ENCODE peak calls at places on chromosomes 4 and X, in four cellular contexts. E is fibroblast of lung, D is K562, N is H1. X is an unnamed sample.

GRCh38 chr4:26133840-26134239 is 187.0 kb upstream of the RBPJ start:
- DNase-seq in E (no peak), D (no peak), N (no peak), X (no peak)

GRCh38 chr4:524196-524595 is 25.2 kb downstream of the PIGG start:
- DNase-seq in E (no peak), D (no peak), N (no peak), X (no peak)

GRCh38 chr4:146381263-146381872 is 140.4 kb downstream of the SLC10A7 start:
- DNase-seq in E (no peak), D (no peak), N (no peak), X (no peak)

GRCh38 chr4:59904331-59904730 is 1295.8 kb upstream of the ADGRL3 start:
- DNase-seq in E (no peak), D (no peak), N (no peak), X (no peak)

GRCh38 chrX:68358679-68359078 is 74.6 kb downstream of the OPHN1 start:
- DNase-seq in E (peak), D (no peak), N (no peak), X (no peak)

GRCh38 chr4:55143858-55144257 is 18.5 kb upstream of the KDR start:
- DNase-seq in E (no peak), D (no peak), N (no peak), X (no peak)

GRCh38 chrX:97639526-97639925 is 755.8 kb downstream of the RPA4 start:
- DNase-seq in E (no peak), D (no peak), N (peak), X (peak)

GRCh38 chrX:69237228-69237627 is 72.0 kb upstream of the PJA1 start:
- DNase-seq in E (no peak), D (no peak), N (no peak), X (no peak)

GRCh38 chrX:53094584-53094908 is 604 bp downstream of the KANTR start:
- DNase-seq in E (no peak), D (no peak), N (no peak), X (no peak)

GRCh38 chr4:104989363-104989762 is 157.3 kb upstream of the TET2 start:
- DNase-seq in E (peak), D (no peak), N (no peak), X (no peak)

GRCh38 chr4:74612837-74613236 is 167.9 kb downstream of the AREG start:
- DNase-seq in E (peak), D (no peak), N (no peak), X (no peak)

GRCh38 chr4:110567266-110567665 is 55.6 kb downstream of the PITX2 start:
- DNase-seq in E (no peak), D (no peak), N (no peak), X (no peak)

GRCh38 chr4:2348786-2349185 is 69.7 kb downstream of the ZFYVE28 start:
- DNase-seq in E (no peak), D (no peak), N (no peak), X (no peak)

GRCh38 chr4:6594826-6595355 is 19.9 kb downstream of the MAN2B2 start:
- DNase-seq in E (no peak), D (no peak), N (no peak), X (no peak)

GRCh38 chr4:86367577-86367976 is 7.7 kb upstream of the MAPK10 start:
- DNase-seq in E (no peak), D (no peak), N (no peak), X (no peak)

GRCh38 chrX:115234220-115234557 is 293 bp upstream of the LRCH2 start:
- DNase-seq in E (peak), D (no peak), N (no peak), X (no peak)
- H3K9ac ChIP-seq in E (no peak), D (no peak), N (no peak), X (no peak)

DNA sequence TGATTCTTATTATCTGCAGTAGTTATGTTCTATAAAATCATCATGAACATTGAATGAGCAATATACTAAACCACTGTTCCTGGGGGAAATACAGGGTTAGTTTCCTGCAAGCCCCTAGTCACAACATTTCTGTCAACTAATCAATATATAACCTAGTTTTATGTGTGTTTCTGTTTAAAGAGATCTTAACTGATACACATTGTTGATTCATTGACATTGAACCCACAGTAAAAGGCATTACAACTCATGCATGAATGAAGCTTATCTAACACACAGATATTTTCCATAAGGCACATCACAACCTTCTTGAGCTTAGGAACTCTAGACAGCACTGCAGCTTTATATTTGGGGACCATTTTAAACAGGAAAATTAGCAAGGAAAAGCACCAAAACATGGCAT is 134.2 kb downstream of the CAMK2D start:
- DNase-seq in E (no peak), D (no peak), N (no peak), X (no peak)
- TF ChIP-seq EZH2 in E (no peak), D (no peak), N (no peak), X (no peak)

GRCh38 chr4:168633071-168633470 is 136.2 kb downstream of the PALLD start:
- DNase-seq in E (peak), D (no peak), N (no peak), X (no peak)

GRCh38 chr4:168633474-168633873 is 136.6 kb downstream of the PALLD start:
- DNase-seq in E (no peak), D (no peak), N (no peak), X (no peak)

GRCh38 chr4:168631241-168632151 is 134.6 kb downstream of the PALLD start:
- DNase-seq in E (peak), D (no peak), N (peak), X (no peak)

GRCh38 chr4:168630445-168631187 is 133.8 kb downstream of the PALLD start:
- DNase-seq in E (peak), D (no peak), N (no peak), X (no peak)

DNA sequence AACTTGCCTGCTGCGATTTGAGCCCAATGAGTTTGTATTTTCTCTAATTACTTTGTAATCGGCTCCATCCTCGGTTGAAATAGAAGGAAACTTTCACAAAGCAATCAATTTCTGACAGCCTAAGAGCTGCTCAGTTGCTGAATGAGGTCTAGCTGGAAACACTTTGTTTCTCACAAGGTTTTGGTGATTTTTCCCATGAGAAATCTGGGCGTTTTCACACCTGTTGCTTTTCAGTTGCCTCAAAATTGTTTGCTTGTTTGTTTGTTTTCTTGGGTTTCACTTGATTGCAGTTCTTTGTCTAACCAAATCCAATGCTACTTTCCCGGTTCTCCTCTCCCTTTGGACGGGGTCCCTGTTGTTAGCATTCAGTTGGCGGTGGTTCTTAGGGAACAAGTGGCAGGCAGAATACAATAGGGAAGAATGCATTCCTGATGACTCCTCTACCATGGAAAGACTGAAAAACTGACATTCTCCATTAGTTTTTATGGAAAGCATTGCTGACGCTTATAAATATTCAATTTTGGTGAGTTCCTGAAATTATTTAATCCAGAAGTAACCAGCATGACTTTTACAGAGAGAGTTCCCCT is 135.5 kb downstream of the PALLD start:
- DNase-seq in E (peak), D (no peak), N (no peak), X (no peak)
- H3K9ac ChIP-seq in E (no peak), D (no peak), N (no peak), X (no peak)

DNA sequence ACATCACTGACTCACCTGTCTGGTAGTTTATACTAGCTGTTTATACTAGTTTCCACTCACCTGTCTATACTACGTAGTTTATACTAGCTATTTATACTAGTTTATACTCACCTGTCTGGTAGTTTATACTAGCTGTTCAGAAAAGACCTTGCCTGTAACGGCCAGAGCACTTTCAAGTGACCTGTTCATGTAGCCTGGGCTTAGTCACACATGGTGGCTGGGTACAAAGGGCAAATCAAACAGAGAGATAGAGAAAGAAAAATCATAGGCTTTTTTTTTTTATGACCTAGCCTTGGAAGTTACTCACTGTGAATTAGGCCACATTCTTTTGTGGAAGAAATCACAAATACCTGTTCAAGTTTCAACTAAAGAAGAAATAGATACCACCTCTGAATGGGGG is 30.7 kb upstream of the SPANXN4 start:
- DNase-seq in E (no peak), D (no peak), N (no peak), X (no peak)
- TF ChIP-seq EZH2 in E (no peak), D (no peak), N (no peak), X (no peak)

X was measured in DND-41.